ENCODE peak calls at places on chromosomes 12 and 14, in six cellular contexts. D is stimulated activated CD8-positive, alpha-beta memory T cell treated with anti-CD3 and anti-CD28 coated beads, Interleukin-7, amount 100 ng/mL, for 1 hour; H is stimulated activated CD4-positive, alpha-beta T cell treated with anti-CD3 and anti-CD28 coated beads, TNF-alpha, amount 100 ng/mL, for 24 hours; C is activated CD4-positive, alpha-beta T cell treated with anti-CD3 and anti-CD28 coated beads for 48 hours; V is CD4-positive, alpha-beta T cell; M is Calu3. J is an unnamed sample.

GRCh38 chr12:70875628-70876027 is 44.9 kb downstream of the PTPRR start:
- DNase-seq in D (no peak), H (no peak), C (no peak), V (no peak), M (no peak), J (no peak)

GRCh38 chr14:76514599-76514998 is 138.7 kb downstream of the ESRRB start:
- DNase-seq in D (no peak), H (no peak), C (peak), V (no peak), M (peak), J (no peak)

GRCh38 chr14:61659582-61659981 is 35.7 kb upstream of the HIF1A start:
- DNase-seq in D (no peak), H (no peak), C (no peak), V (no peak), M (no peak), J (peak)

GRCh38 chr12:50625029-50625875 is 120.5 kb downstream of the DIP2B start:
- DNase-seq in D (no peak), H (no peak), C (no peak), V (no peak), M (no peak), J (no peak)

GRCh38 chr14:71554959-71555612 is 377.1 kb upstream of the RGS6 start:
- DNase-seq in D (no peak), H (peak), C (peak), V (no peak), M (no peak), J (no peak)

GRCh38 chr14:68604361-68604730 is 188.5 kb downstream of the ZFP36L1 start:
- DNase-seq in D (no peak), H (no peak), C (no peak), V (no peak), M (no peak), J (peak)

GRCh38 chr14:100537701-100538565 is 49.3 kb downstream of the BEGAIN start:
- DNase-seq in D (no peak), H (no peak), C (peak), V (no peak), M (no peak), J (no peak)

GRCh38 chr14:69363055-69363454 is 35.0 kb downstream of the ERH start:
- DNase-seq in D (no peak), H (no peak), C (no peak), V (no peak), M (no peak), J (no peak)

GRCh38 chr14:53260286-53260685 is 107.2 kb upstream of the DDHD1 start:
- DNase-seq in D (no peak), H (no peak), C (no peak), V (no peak), M (no peak), J (peak)